ENCODE peak calls at places on chromosomes 5 and 9, in eight cellular contexts. T is iPS DF 6.9; B is tibial nerve; M is kidney; C is fibroblast of lung; S is small intestine; R is psoas muscle; V is CD8-positive, alpha-beta memory T cell. J is an unnamed sample. For H3K4me1, the result is how much of the 10 kb centered on the place peaks cover.

GRCh38 chr5:12703254-12703653 is 799.0 kb upstream of the CTNND2 start:
- DNase-seq in S (no peak), M (no peak), T (no peak), C (no peak), R (no peak), V (no peak), B (no peak), J (no peak)

GRCh38 chr5:178740181-178740557 is 9.7 kb upstream of the ZNF354A start:
- DNase-seq in M (no peak), C (no peak), T (no peak), B (no peak), S (no peak), V (no peak), R (no peak), J (no peak)

GRCh38 chr9:93451762-93452709 is 551 bp downstream of the FAM120A start:
- DNase-seq in C (peak), M (peak), V (peak), T (no peak), S (peak), R (peak), B (no peak), J (peak)

GRCh38 chr9:70954607-70955143 is 166.7 kb downstream of the TRPM3 start:
- DNase-seq in C (no peak), S (no peak), V (no peak), T (no peak), B (no peak), R (no peak), M (no peak), J (no peak)

GRCh38 chr5:160894-161540 is 30.3 kb upstream of the LRRC14B start:
- DNase-seq in R (peak), C (no peak), T (no peak), B (no peak), S (no peak), V (no peak), M (no peak), J (no peak)

GRCh38 chr9:38067611-38067891 is 1.5 kb downstream of the SHB start:
- DNase-seq in B (no peak), T (no peak), C (no peak), M (peak), S (no peak), R (peak), V (no peak), J (no peak)

GRCh38 chr5:7517006-7517405 is 121.1 kb downstream of the ADCY2 start:
- DNase-seq in T (no peak), C (no peak), V (no peak), B (no peak), R (no peak), S (no peak), M (no peak), J (no peak)

GRCh38 chr5:150653145-150653761 is 7.8 kb upstream of the MYOZ3 start:
- DNase-seq in V (no peak), C (peak), R (no peak), M (peak), B (no peak), T (no peak), S (no peak), J (no peak)

GRCh38 chr5:134647750-134648424 is 698 bp upstream of the SEC24A start:
- DNase-seq in R (peak), S (peak), C (peak), V (peak), M (peak), T (no peak), B (no peak), J (no peak)

GRCh38 chr9:131039129-131039954 is 30.4 kb downstream of the LAMC3 start:
- DNase-seq in B (no peak), C (no peak), M (peak), V (no peak), S (no peak), R (no peak), T (no peak), J (no peak)

GRCh38 chr9:131078427-131079366 is 17.6 kb upstream of the AIF1L start:
- DNase-seq in B (no peak), V (no peak), T (no peak), C (no peak), R (no peak), M (no peak), S (no peak), J (no peak)

GRCh38 chr5:178121450-178122276 is 8.3 kb downstream of the N4BP3 start:
- DNase-seq in R (peak), T (no peak), C (peak), B (no peak), M (peak), V (no peak), S (no peak), J (no peak)

GRCh38 chr5:127031863-127032232 is 1.5 kb upstream of the MARCHF3 start:
- DNase-seq in R (no peak), V (no peak), C (no peak), B (no peak), T (no peak), M (no peak), S (no peak), J (no peak)

GRCh38 chr9:89319015-89319905 is 960 bp downstream of the SECISBP2 start:
- DNase-seq in T (no peak), M (no peak), V (no peak), S (no peak), B (no peak), R (no peak), C (no peak), J (no peak)

GRCh38 chr5:155727512-155728145 is 599.3 kb upstream of the SGCD start:
- DNase-seq in C (no peak), R (no peak), V (no peak), T (no peak), S (no peak), B (no peak), M (no peak), J (no peak)

GRCh38 chr5:164504141-164504772 is 998.8 kb downstream of the MAT2B start:
- DNase-seq in B (no peak), C (peak), T (peak), V (no peak), R (no peak), M (no peak), S (peak), J (no peak)

GRCh38 chr5:157059891-157060290 is 975 bp upstream of the HAVCR1 start:
- DNase-seq in C (no peak), S (no peak), R (no peak), T (no peak), B (no peak), V (no peak), M (no peak), J (no peak)

GRCh38 chr9:93432964-93433363 is 18.5 kb upstream of the FAM120A start:
- DNase-seq in R (no peak), C (no peak), S (no peak), T (no peak), V (no peak), B (no peak), M (no peak), J (no peak)

GRCh38 chr5:68214472-68215207 is 916 bp upstream of the PIK3R1 start:
- DNase-seq in S (no peak), V (no peak), C (peak), T (no peak), R (no peak), B (no peak), M (no peak), J (no peak)

GRCh38 chr5:120789918-120790714 is 326.0 kb downstream of the PRR16 start:
- DNase-seq in M (no peak), C (no peak), B (no peak), S (no peak), T (no peak), V (no peak), R (no peak), J (no peak)

GRCh38 chr9:109192732-109193361 is 25.8 kb upstream of the FRRS1L start:
- DNase-seq in C (peak), V (no peak), S (peak), B (no peak), T (peak), R (no peak), M (no peak), J (no peak)

GRCh38 chr9:126474786-126475485 is 138.8 kb upstream of the LMX1B start:
- DNase-seq in T (no peak), C (peak), R (no peak), B (no peak), S (no peak), V (no peak), M (peak), J (no peak)

GRCh38 chr9:113573303-113573958 is 109.9 kb downstream of the RGS3 start:
- DNase-seq in R (peak), C (no peak), S (no peak), V (no peak), B (no peak), T (no peak), M (peak), J (no peak)

GRCh38 chr9:97786341-97786740 is 66.7 kb upstream of the FOXE1 start:
- DNase-seq in V (no peak), T (no peak), B (no peak), S (no peak), M (no peak), C (peak), R (no peak), J (no peak)

GRCh38 chr5:80705216-80705769 is 50.5 kb upstream of the DHFR start:
- DNase-seq in M (no peak), S (no peak), R (no peak), V (no peak), C (no peak), T (no peak), B (no peak), J (no peak)

GRCh38 chr5:136063778-136064465 is 35.1 kb downstream of the TGFBI start:
- DNase-seq in B (no peak), C (no peak), S (no peak), R (no peak), M (no peak), T (no peak), V (no peak), J (no peak)

GRCh38 chr5:136065588-136065987 is 36.8 kb downstream of the TGFBI start:
- DNase-seq in R (no peak), C (no peak), S (no peak), M (no peak), V (no peak), T (no peak), B (no peak), J (no peak)

GRCh38 chr5:136066705-136067271 is 38.0 kb downstream of the TGFBI start:
- DNase-seq in R (no peak), T (no peak), C (peak), M (no peak), V (no peak), S (no peak), B (no peak), J (no peak)

GRCh38 chr5:136062563-136063274 is 33.9 kb downstream of the TGFBI start:
- DNase-seq in T (no peak), R (no peak), M (no peak), S (peak), C (peak), V (no peak), B (no peak), J (no peak)

GRCh38 chr5:136064510-136064909 is 35.7 kb downstream of the TGFBI start:
- DNase-seq in R (no peak), M (no peak), T (no peak), B (no peak), V (no peak), C (no peak), S (no peak), J (no peak)
- H3K27ac ChIP-seq in R (no peak), M (no peak), T (no peak), B (no peak), V (no peak), C (no peak), S (no peak), J (no peak)

GRCh38 chr9:127915801-127916664 is 808 bp downstream of the ST6GALNAC4 start:
- DNase-seq in C (no peak), V (peak), B (no peak), M (peak), S (peak), T (no peak), R (no peak), J (no peak)
- H3K4me3 ChIP-seq in C (peak), V (peak), B (peak), M (peak), S (peak), T (peak), R (peak), J (peak)

DNA sequence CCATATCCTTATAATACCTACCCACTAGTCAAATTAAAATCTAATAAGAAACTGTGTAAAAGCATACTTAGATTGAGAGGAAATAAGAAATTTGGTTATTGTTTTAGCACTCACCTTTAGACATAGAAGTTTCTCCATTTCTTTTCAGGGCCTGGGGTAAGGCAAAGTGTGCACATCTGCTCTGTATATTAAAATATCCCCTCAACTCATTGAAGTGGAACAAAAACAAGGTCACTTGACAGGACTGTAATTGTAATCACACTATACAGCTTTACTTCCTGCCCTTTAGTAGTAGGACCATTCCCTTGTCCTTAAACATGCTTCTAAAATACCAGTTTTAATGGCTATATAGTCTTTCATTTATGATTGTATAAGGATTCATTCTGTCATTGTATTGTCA is 15.3 kb downstream of the TGFBR1 start:
- DNase-seq in M (no peak), V (no peak), B (no peak), S (no peak), C (no peak), T (no peak), R (no peak), J (no peak)
- H3K4me1 ChIP-seq in M (under half), V (half or more), B (under half), S (under half), C (under half), T (under half), R (half or more), J (under half)

GRCh38 chr5:172942556-172942955 is 16.7 kb upstream of the RPL26L1 start:
- DNase-seq in M (no peak), R (no peak), C (no peak), V (no peak), T (no peak), B (no peak), S (no peak), J (no peak)
- H3K27ac ChIP-seq in M (no peak), R (no peak), C (peak), V (no peak), T (no peak), B (no peak), S (no peak), J (peak)

GRCh38 chr5:40485021-40485998 is 194.4 kb upstream of the PTGER4 start:
- DNase-seq in T (no peak), V (no peak), R (no peak), C (peak), S (peak), M (no peak), B (no peak), J (no peak)

GRCh38 chr5:40483316-40483715 is 196.4 kb upstream of the PTGER4 start:
- DNase-seq in T (no peak), V (no peak), M (no peak), B (no peak), S (no peak), R (no peak), C (peak), J (no peak)

GRCh38 chr5:40490464-40491083 is 189.1 kb upstream of the PTGER4 start:
- DNase-seq in C (no peak), T (no peak), S (no peak), R (no peak), V (no peak), B (no peak), M (no peak), J (no peak)

GRCh38 chr5:40484495-40484894 is 195.2 kb upstream of the PTGER4 start:
- DNase-seq in R (no peak), B (no peak), M (no peak), S (no peak), V (no peak), T (no peak), C (no peak), J (no peak)

GRCh38 chr5:40486437-40487270 is 193.1 kb upstream of the PTGER4 start:
- DNase-seq in M (no peak), C (no peak), B (no peak), R (no peak), V (peak), T (no peak), S (peak), J (no peak)
- H3K4me3 ChIP-seq in M (no peak), C (no peak), B (no peak), R (no peak), V (no peak), T (no peak), S (no peak), J (no peak)

DNA sequence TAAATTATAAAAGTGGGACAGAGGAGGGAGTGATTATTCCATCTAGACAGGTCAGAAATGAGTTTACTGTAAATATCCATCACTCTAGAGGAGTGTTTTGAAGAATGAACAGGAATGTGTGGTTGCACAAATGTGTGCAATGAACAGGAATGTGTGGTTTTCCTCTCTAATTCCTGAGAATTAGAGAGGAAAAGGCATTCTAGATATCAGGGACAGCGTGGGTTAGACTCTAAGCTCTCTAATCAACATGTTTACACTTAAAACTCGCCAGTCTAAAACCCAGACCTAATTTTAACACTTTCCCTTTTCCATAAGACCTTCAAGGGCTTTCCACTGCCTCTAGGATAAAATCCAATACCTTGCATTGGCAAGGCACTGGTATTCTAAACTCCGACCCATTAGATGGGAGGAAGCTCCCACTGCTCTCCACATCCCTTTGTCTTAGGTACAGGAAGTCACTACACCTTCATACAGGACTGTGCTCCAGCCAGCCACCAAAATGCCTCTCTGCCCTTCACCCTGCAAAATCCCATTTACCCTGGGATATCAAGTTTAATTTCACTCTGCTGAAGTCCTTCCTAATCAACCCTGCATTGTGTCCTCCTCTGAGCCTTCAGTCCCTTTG is 67.9 kb downstream of the NFIB start:
- DNase-seq in V (no peak), B (no peak), R (no peak), S (no peak), C (peak), M (no peak), T (no peak), J (no peak)
- H3K4me1 ChIP-seq in V (under half), B (under half), R (under half), S (under half), C (under half), M (under half), T (under half), J (under half)

GRCh38 chr5:5522336-5522735 is 99.9 kb downstream of the ICE1 start:
- DNase-seq in T (peak), B (no peak), S (no peak), V (no peak), M (no peak), C (no peak), R (no peak), J (no peak)
- H3K27ac ChIP-seq in T (no peak), B (no peak), S (no peak), V (no peak), M (no peak), C (no peak), R (no peak), J (no peak)

GRCh38 chr5:1521054-1521453 is 2.7 kb downstream of the LPCAT1 start:
- DNase-seq in V (no peak), M (no peak), T (no peak), S (no peak), B (no peak), R (no peak), C (no peak), J (no peak)
- H3K4me3 ChIP-seq in V (no peak), M (no peak), T (no peak), S (no peak), B (no peak), R (no peak), C (no peak), J (no peak)

GRCh38 chr5:141514330-141515111 is 25.6 kb downstream of the PCDHGC5 start:
- DNase-seq in R (no peak), S (no peak), T (no peak), B (no peak), M (no peak), C (no peak), V (no peak), J (no peak)
- H3K4me1 ChIP-seq in R (half or more), S (under half), T (under half), B (under half), M (under half), C (half or more), V (under half), J (half or more)

DNA sequence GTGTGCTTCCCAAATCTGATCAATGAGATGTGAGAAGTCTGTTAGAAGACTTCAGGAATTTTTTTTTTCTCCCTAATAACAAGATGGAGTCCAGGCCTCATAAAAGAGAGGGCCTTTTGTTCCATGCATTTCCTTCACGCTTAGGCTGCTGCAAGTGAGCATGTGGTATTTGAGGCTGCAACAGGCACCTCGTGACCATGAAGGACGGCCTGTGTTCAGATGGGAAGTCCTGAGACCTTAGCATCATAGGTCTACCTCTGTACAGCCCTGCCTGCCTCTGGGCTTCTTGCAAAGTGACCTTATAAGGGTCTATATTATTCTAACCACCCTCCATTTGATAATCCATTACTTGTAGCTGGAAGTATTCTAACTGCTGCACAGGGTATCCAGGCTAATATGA is 86.6 kb downstream of the BOD1 start:
- DNase-seq in M (no peak), V (no peak), S (no peak), C (no peak), R (no peak), T (no peak), B (no peak), J (no peak)
- H3K27ac ChIP-seq in M (no peak), V (no peak), S (no peak), C (no peak), R (no peak), T (no peak), B (no peak), J (no peak)

J was measured in thoracic aorta.